ENCODE peak calls at places on chromosomes 11 and 22, in nine cellular contexts. U, V, S, L, X, G, I, O and Q are unnamed samples.
A peak's percentile ranks its signal among the peaks of the same experiment; 100 is the strongest.

GRCh38 chr11:9179141-9179540 is 86.0 kb downstream of the DENND5A start:
- DNase-seq in X (no peak), U (no peak), V (no peak), L (no peak), S (no peak), O (no peak), G (no peak), I (no peak), Q (no peak)

GRCh38 chr11:134272381-134273316 is 3.5 kb upstream of the GLB1L3 start:
- DNase-seq in U (peak; percentile 58), I (no peak), G (no peak), V (no peak), O (no peak), L (no peak), X (peak; percentile 42), S (no peak), Q (peak; percentile 66)

GRCh38 chr11:35126000-35126878 is 12.7 kb upstream of the CD44 start:
- DNase-seq in L (no peak), O (no peak), X (no peak), U (no peak), S (no peak), I (no peak), G (no peak), V (peak; percentile 65), Q (no peak)

GRCh38 chr22:49724030-49724892 is 103.4 kb downstream of the BRD1 start:
- DNase-seq in V (peak; percentile 67), S (no peak), I (no peak), O (no peak), G (no peak), U (no peak), L (no peak), X (no peak), Q (no peak)

GRCh38 chr11:90434858-90435257 is 212.0 kb upstream of the CHORDC1 start:
- DNase-seq in U (peak; percentile 43), V (no peak), L (no peak), G (no peak), S (no peak), O (no peak), I (no peak), X (no peak), Q (peak; percentile 2)

GRCh38 chr11:88555829-88556202 is 218.3 kb upstream of the CTSC start:
- DNase-seq in U (no peak), X (peak; percentile 82), I (no peak), L (no peak), O (no peak), G (no peak), S (no peak), V (no peak), Q (peak; percentile 53)

GRCh38 chr11:27471588-27472397 is 797 bp downstream of the LGR4 start:
- DNase-seq in G (peak; percentile 27), U (peak; percentile 48), S (peak; percentile 11), I (peak; percentile 45), V (peak; percentile 12), X (no peak), O (peak; percentile 57), L (peak; percentile 38), Q (no peak)

GRCh38 chr22:46681010-46681409 is 57.0 kb downstream of the CERK start:
- DNase-seq in O (no peak), U (peak; percentile 46), X (no peak), L (no peak), S (no peak), V (no peak), I (no peak), G (no peak), Q (no peak)

GRCh38 chr22:47596176-47596690 is 833.8 kb downstream of the TBC1D22A start:
- DNase-seq in L (no peak), X (no peak), S (no peak), O (no peak), G (no peak), I (no peak), U (no peak), V (no peak), Q (no peak)

GRCh38 chr11:103682318-103683184 is 353.9 kb upstream of the DDI1 start:
- DNase-seq in G (peak; percentile 3), X (peak; percentile 85), S (peak; percentile 39), O (peak; percentile 78), L (peak; percentile 83), I (peak; percentile 63), U (peak; percentile 72), V (peak; percentile 17), Q (peak; percentile 76)

GRCh38 chr22:41709341-41709740 is 10.0 kb downstream of the MEI1 start:
- DNase-seq in V (no peak), S (no peak), U (no peak), G (no peak), I (no peak), O (no peak), X (no peak), L (no peak), Q (no peak)

GRCh38 chr11:84501750-84502149 is 1125.4 kb downstream of the DLG2 start:
- DNase-seq in O (no peak), L (no peak), U (no peak), S (no peak), G (no peak), V (no peak), X (no peak), I (no peak), Q (no peak)

GRCh38 chr11:100576044-100577021 is 110.8 kb upstream of the ARHGAP42 start:
- DNase-seq in L (peak; percentile 66), O (no peak), V (no peak), G (no peak), U (peak; percentile 64), S (no peak), X (peak; percentile 75), I (no peak), Q (peak; percentile 74)

GRCh38 chr11:97963528-97964331 is 1057.0 kb upstream of the CNTN5 start:
- DNase-seq in X (no peak), L (no peak), S (no peak), V (no peak), O (no peak), G (no peak), U (no peak), I (no peak), Q (peak; percentile 27)

GRCh38 chr22:34645375-34645774 is 420.6 kb upstream of the ISX start:
- DNase-seq in G (no peak), X (no peak), L (no peak), S (no peak), U (no peak), O (no peak), I (no peak), V (no peak), Q (no peak)

GRCh38 chr11:44592125-44592643 is 26.7 kb downstream of the CD82 start:
- DNase-seq in I (peak; percentile 85), O (no peak), X (peak; percentile 77), U (peak; percentile 58), L (no peak), G (no peak), V (no peak), S (no peak), Q (peak; percentile 86)

GRCh38 chr22:25928038-25928437 is 186.1 kb downstream of the MYO18B start:
- DNase-seq in G (no peak), L (no peak), S (no peak), X (no peak), I (no peak), V (no peak), U (no peak), O (no peak), Q (no peak)

GRCh38 chr11:65826972-65827773 is 6.6 kb upstream of the SNX32 start:
- DNase-seq in U (no peak), X (no peak), G (no peak), L (no peak), O (no peak), S (no peak), V (no peak), I (no peak), Q (no peak)

GRCh38 chr11:94788396-94788795 is 20.2 kb downstream of the AMOTL1 start:
- DNase-seq in U (no peak), V (no peak), I (no peak), O (no peak), G (no peak), S (no peak), L (no peak), X (peak; percentile 51), Q (peak; percentile 59)

GRCh38 chr11:21635359-21635758 is 557.5 kb upstream of the ANO5 start:
- DNase-seq in V (no peak), U (no peak), S (no peak), G (no peak), O (no peak), X (no peak), I (no peak), L (no peak), Q (no peak)

GRCh38 chr11:14812776-14813175 is 79.3 kb downstream of the CYP2R1 start:
- DNase-seq in G (no peak), I (no peak), L (no peak), U (peak; percentile 69), S (no peak), X (no peak), V (no peak), O (no peak), Q (no peak)

GRCh38 chr11:43718373-43718772 is 37.8 kb downstream of the HSD17B12 start:
- DNase-seq in L (no peak), U (no peak), S (no peak), X (no peak), V (no peak), I (no peak), G (no peak), O (no peak), Q (no peak)